ENCODE peak calls at places on chromosomes 6 and 20, in four cellular contexts. F is Karpas-422, D is adrenal gland, L is A549. N is an unnamed sample. For H3K4me1, the result is how much of the 10 kb centered on the place peaks cover.

GRCh38 chr20:2301164-2301622 is 5.4 kb downstream of the TGM3 start:
- DNase-seq in F (peak), D (peak), L (peak), N (no peak)

GRCh38 chr6:37538107-37538506 is 38.4 kb upstream of the CCDC167 start:
- DNase-seq in F (peak), D (no peak), L (peak), N (peak)

GRCh38 chr6:1178590-1178989 is 133.3 kb upstream of the FOXQ1 start:
- DNase-seq in F (no peak), D (no peak), L (no peak), N (no peak)

GRCh38 chr6:169328112-169328801 is 74.6 kb upstream of the THBS2 start:
- DNase-seq in F (no peak), D (peak), L (no peak), N (no peak)

GRCh38 chr6:101650402-101651100 is 257.0 kb downstream of the GRIK2 start:
- DNase-seq in F (no peak), D (no peak), L (no peak), N (peak)

GRCh38 chr20:44354979-44355502 is 458 bp upstream of the HNF4A start:
- DNase-seq in F (no peak), D (no peak), L (peak), N (no peak)

GRCh38 chr20:2865630-2866029 is 7.7 kb upstream of the PTPRA start:
- DNase-seq in F (peak), D (no peak), L (no peak), N (peak)

GRCh38 chr6:130602151-130602770 is 224.9 kb upstream of the SMLR1 start:
- DNase-seq in F (no peak), D (peak), L (peak), N (no peak)

GRCh38 chr6:14466278-14466677 is 348.7 kb downstream of the CD83 start:
- DNase-seq in F (no peak), D (no peak), L (no peak), N (no peak)

GRCh38 chr6:90268178-90268577 is 28.5 kb downstream of the BACH2 start:
- DNase-seq in F (no peak), D (no peak), L (no peak), N (no peak)

GRCh38 chr6:44063561-44064059 is 63.6 kb downstream of the MRPL14 start:
- DNase-seq in F (no peak), D (no peak), L (no peak), N (no peak)
- H3K4me1 ChIP-seq in F (under half), D (under half), L (half or more), N (under half)

DNA sequence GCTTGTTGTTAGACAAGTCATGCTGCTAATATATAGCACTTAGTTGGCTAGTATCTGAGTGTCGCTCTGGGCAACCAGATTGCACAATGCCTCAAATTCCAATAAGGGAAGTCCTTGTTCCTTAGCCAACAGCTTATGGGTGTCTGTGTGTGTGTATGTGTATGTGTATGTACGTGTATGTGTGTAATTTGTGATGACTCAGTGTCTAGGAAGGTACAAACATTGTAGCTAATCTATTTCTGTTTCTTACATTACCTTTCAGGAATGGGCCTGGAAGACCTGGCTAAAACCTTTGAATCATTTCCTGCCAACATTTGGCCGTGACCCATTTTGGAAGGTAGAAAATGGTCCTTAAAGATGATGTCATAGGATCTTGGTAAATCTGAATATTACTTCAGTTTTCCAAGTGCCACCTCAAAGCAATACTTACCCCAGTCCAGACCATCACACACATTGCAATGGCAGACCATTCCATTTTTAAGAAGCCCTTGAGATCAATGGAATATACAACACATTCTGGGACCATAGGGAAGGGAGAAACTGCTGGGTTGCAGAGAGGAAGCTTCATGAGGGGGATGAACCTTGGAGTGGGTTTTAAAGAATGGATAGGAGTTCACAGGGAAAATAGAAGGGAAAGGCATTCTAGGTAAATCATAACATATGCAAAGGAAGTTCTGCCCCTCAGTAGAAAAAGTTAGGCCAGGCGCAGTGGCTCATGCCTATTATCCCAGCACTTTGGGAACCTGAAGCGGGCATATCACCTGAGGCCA is 25.1 kb downstream of the NEDD9 start:
- DNase-seq in F (no peak), D (peak), L (peak), N (no peak)
- H3K4me1 ChIP-seq in F (under half), D (under half), L (half or more), N (half or more)

DNA sequence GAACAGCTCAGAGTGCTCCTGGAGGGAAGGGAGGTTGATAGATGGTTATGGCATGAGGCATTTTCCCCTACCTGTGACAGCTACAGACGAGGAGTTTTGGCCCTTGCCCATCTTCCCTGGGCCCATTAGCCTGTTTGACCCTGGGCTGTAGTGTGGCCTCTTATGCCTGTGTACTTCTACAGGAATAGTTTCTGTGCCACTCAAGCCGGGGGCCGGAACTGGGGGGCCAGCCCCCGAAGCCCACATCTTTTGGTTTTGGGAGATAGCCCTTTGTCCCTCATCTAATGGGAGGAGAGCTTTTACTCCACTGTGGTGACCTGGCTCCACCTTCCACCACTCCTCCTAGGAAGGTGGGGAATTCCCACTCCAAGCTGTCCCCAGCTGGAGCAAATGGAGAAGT is 6.7 kb downstream of the ABCC10 start:
- DNase-seq in F (no peak), D (no peak), L (no peak), N (no peak)
- H3K4me1 ChIP-seq in F (under half), D (under half), L (under half), N (under half)

GRCh38 chr6:111767752-111768430 is 105.4 kb downstream of the FYN start:
- DNase-seq in F (no peak), D (no peak), L (no peak), N (no peak)
- H3K4me1 ChIP-seq in F (half or more), D (under half), L (under half), N (under half)

DNA sequence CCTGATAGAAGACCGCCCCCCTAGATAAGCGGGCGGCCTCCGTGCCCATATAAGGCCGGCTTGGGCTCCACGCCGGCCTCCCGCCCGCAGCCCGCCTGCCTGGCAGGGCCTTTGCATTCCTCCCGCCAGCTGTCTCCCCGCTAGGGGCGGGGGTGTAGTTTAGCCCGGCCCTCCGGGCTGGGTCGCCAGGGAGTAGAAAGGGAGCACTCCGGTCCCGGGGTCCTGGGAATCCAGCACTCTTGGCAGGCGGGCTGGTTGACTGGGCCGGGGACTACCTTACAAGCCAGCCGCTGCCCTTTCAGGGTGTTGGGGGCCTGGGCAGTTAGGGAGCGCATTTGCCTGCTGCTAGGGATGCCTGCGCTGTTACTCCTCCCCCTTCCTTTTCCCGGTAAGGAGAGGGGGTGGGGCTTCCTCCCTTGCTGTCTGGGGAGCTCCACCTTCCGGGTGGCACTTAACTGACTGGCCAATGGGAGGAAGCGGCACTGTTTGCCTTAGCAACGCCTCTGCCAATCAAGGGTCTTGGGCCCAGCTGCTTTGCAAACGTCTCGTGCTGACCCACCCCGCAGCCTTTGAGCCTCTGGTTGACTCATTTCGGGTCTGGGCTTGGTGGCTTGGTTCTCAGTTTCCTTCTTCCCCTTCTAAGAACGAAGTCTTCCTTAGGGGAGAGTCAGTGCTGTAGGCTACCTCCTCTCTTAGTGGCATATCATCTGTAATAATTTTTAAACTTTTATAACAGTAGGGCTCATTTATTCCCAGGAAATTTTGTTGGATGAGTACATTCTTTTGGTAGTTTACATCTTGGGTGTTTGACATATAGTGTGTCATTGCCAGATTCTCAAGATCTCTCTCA is 3.4 kb downstream of the SRF start:
- DNase-seq in F (peak), D (peak), L (peak), N (peak)
- H3K4me1 ChIP-seq in F (under half), D (under half), L (under half), N (under half)

GRCh38 chr6:16885411-16886160 is 124.3 kb upstream of the ATXN1 start:
- DNase-seq in F (no peak), D (no peak), L (no peak), N (no peak)
- H3K4me1 ChIP-seq in F (under half), D (under half), L (under half), N (under half)

GRCh38 chr6:3741477-3741871 is 10.0 kb downstream of the PXDC1 start:
- DNase-seq in F (no peak), D (no peak), L (no peak), N (no peak)
- H3K4me1 ChIP-seq in F (under half), D (under half), L (under half), N (under half)

DNA sequence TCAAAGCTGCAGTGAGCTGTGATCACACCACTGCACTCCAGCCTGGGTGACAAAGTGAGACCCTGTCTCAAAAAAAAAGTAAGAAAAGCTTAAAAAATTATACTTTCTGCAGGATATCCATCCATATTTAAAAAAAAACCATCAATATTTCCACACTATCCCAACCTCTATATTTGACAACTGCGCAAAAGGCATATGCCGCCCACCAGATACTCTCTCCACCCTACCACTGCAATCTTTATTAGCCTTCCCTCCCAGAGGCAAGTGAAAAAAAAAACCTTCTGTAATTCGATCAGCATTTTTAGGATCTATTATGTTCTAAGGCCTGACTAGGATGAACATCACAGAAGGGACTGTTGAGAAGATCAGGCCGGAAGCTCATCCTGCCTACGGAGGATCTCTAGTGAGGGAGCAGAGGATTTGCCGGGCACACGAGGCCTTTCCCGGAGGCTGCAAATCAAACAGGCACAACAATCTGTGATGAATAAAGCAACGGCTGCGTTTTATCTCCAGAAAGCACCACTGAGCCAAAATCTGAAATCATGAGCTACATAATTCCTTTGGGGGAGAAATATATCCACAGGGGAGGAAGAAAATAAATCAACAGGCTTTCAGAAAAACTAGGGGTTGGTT is 65.9 kb downstream of the GFOD1 start:
- DNase-seq in F (no peak), D (peak), L (no peak), N (peak)
- H3K4me1 ChIP-seq in F (under half), D (under half), L (under half), N (under half)

N was measured in GM23338.